ENCODE peak calls at places on chromosomes 6 and 20, in seven cellular contexts. V is A549, L is GM12878, K is tibial nerve, Q is ovary, E is transverse colon, C is suprapubic skin. Z is an unnamed sample.

GRCh38 chr20:57837208-57838035 is 127.6 kb upstream of the PMEPA1 start:
- DNase-seq in V (no peak), L (no peak), K (no peak), Q (no peak), E (no peak), C (no peak), Z (no peak)

GRCh38 chr6:107409942-107410341 is 49.4 kb downstream of the PDSS2 start:
- DNase-seq in V (no peak), L (no peak), K (no peak), Q (no peak), E (no peak), C (no peak), Z (no peak)

GRCh38 chr20:8215516-8215915 is 83.5 kb downstream of the PLCB1 start:
- DNase-seq in V (no peak), L (no peak), K (no peak), Q (no peak), E (no peak), C (no peak), Z (no peak)

GRCh38 chr20:5766085-5766764 is 16.0 kb downstream of the SHLD1 start:
- DNase-seq in V (no peak), L (no peak), K (no peak), Q (peak), E (no peak), C (no peak), Z (peak)

GRCh38 chr6:29912840-29913239 is 29.5 kb upstream of the HLA-A start:
- DNase-seq in V (no peak), L (no peak), K (no peak), Q (no peak), E (no peak), C (no peak), Z (no peak)

GRCh38 chr6:170445487-170445886 is 107.6 kb downstream of the PSMB1 start:
- DNase-seq in V (no peak), L (no peak), K (peak), Q (no peak), E (no peak), C (no peak), Z (no peak)

GRCh38 chr6:122726649-122727048 is 52.9 kb upstream of the FABP7 start:
- DNase-seq in V (peak), L (no peak), K (no peak), Q (no peak), E (no peak), C (no peak), Z (no peak)

GRCh38 chr20:1388706-1389483 is 4.0 kb downstream of the FKBP1A start:
- DNase-seq in V (no peak), L (no peak), K (no peak), Q (no peak), E (no peak), C (no peak), Z (no peak)

GRCh38 chr6:106976270-106976669 is 1.7 kb upstream of the CD24 start:
- DNase-seq in V (no peak), L (no peak), K (no peak), Q (no peak), E (peak), C (no peak), Z (no peak)

GRCh38 chr20:23255106-23255505 is 95.5 kb upstream of the NXT1 start:
- DNase-seq in V (no peak), L (no peak), K (no peak), Q (no peak), E (no peak), C (no peak), Z (no peak)

GRCh38 chr20:35599776-35600120 is 15.9 kb upstream of the SPAG4 start:
- DNase-seq in V (no peak), L (no peak), K (no peak), Q (no peak), E (no peak), C (no peak), Z (no peak)

GRCh38 chr20:45934046-45934586 is 367 bp upstream of the PCIF1 start:
- DNase-seq in V (peak), L (no peak), K (peak), Q (peak), E (peak), C (no peak), Z (peak)

GRCh38 chr6:140061422-140062041 is 687.1 kb upstream of the CITED2 start:
- DNase-seq in V (no peak), L (no peak), K (no peak), Q (no peak), E (no peak), C (no peak), Z (no peak)

GRCh38 chr6:139708342-139709199 is 334.1 kb upstream of the CITED2 start:
- DNase-seq in V (peak), L (no peak), K (no peak), Q (no peak), E (no peak), C (no peak), Z (no peak)

GRCh38 chr6:108260126-108260808 is 573 bp downstream of the SNX3 start:
- DNase-seq in V (peak), L (peak), K (peak), Q (no peak), E (peak), C (peak), Z (peak)

GRCh38 chr20:44342240-44342639 is 5.4 kb downstream of the R3HDML start:
- DNase-seq in V (no peak), L (no peak), K (no peak), Q (no peak), E (no peak), C (no peak), Z (no peak)

GRCh38 chr6:106163966-106164877 is 78.1 kb downstream of the PRDM1 start:
- DNase-seq in V (no peak), L (peak), K (peak), Q (no peak), E (peak), C (peak), Z (no peak)

GRCh38 chr6:27644528-27644927 is 171.6 kb upstream of the ZNF184 start:
- DNase-seq in V (no peak), L (no peak), K (no peak), Q (no peak), E (no peak), C (no peak), Z (no peak)

GRCh38 chr20:32004963-32005362 is 5.3 kb upstream of the CCM2L start:
- DNase-seq in V (peak), L (no peak), K (no peak), Q (no peak), E (no peak), C (no peak), Z (no peak)

GRCh38 chr6:161138545-161139303 is 135.1 kb downstream of the AGPAT4 start:
- DNase-seq in V (no peak), L (no peak), K (no peak), Q (no peak), E (no peak), C (no peak), Z (no peak)

GRCh38 chr20:41287327-41287726 is 30.2 kb downstream of the ZHX3 start:
- DNase-seq in V (no peak), L (no peak), K (no peak), Q (no peak), E (no peak), C (no peak), Z (no peak)

GRCh38 chr20:46970937-46971630 is 76.4 kb downstream of the EYA2 start:
- DNase-seq in V (peak), L (no peak), K (no peak), Q (no peak), E (no peak), C (no peak), Z (no peak)

GRCh38 chr6:140777780-140778179 is 1354.9 kb upstream of the GJE1 start:
- DNase-seq in V (no peak), L (no peak), K (no peak), Q (no peak), E (no peak), C (no peak), Z (no peak)

GRCh38 chr20:40006168-40006860 is 682.7 kb downstream of the MAFB start:
- DNase-seq in V (no peak), L (no peak), K (no peak), Q (no peak), E (no peak), C (no peak), Z (no peak)
- H3K27ac ChIP-seq in V (no peak), L (no peak), K (no peak), Q (no peak), E (no peak), C (no peak), Z (no peak)

GRCh38 chr6:167127785-167128531 is 5.1 kb downstream of the CCR6 start:
- DNase-seq in V (no peak), L (no peak), K (no peak), Q (no peak), E (no peak), C (no peak), Z (no peak)

GRCh38 chr6:167129159-167129558 is 6.3 kb downstream of the CCR6 start:
- DNase-seq in V (no peak), L (no peak), K (no peak), Q (no peak), E (no peak), C (no peak), Z (no peak)

GRCh38 chr6:167130008-167130677 is 7.2 kb downstream of the CCR6 start:
- DNase-seq in V (no peak), L (no peak), K (no peak), Q (no peak), E (no peak), C (no peak), Z (no peak)

GRCh38 chr6:167129588-167129987 is 6.7 kb downstream of the CCR6 start:
- DNase-seq in V (no peak), L (no peak), K (no peak), Q (no peak), E (no peak), C (no peak), Z (no peak)

DNA sequence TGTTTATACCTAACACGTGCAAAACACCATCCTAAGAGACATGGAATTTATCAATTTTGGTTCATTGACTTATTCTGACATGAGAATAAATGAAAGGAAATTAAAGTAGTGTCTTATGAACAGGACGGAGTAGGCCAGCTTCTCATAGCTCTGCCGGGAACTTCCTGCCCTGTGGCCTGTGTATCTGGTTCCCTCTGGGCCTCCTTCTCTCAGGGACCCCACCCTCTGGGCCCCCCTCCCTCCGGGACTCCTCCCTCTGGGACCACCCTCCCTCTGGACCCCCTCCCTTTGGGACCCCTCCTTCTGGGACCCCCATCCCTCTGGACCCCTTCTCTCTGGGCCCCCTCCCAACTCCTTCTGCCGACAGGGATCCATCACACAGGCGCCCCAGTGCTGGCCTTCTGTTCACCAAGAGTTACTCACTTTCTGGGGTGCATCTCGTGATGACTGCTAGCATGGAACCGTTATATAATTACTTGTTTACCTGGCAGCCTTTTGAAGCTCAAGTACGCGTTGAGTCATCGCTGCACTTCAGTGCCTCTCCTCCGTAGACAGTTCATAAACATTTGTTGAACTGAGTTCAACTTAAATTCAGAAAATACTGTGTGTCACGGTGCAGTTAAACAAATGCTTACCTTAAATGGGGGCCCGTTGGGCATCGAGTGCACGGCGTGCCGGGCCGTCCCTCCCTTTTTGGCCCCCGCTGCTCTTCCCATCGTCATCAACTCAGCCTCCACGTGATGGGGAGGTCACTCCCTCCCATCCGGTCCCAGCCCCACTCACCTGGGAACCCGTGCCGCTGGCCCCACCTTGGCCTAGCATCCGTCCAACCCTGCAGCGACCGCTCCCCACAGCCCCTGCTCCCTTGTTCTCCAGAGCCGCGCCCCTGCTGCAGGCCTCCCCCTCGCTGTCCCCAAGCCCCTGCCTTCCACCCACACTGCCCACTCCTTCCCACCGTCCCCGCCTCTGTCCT is 8.1 kb downstream of the CCR6 start:
- DNase-seq in V (no peak), L (no peak), K (no peak), Q (no peak), E (no peak), C (no peak), Z (no peak)
- TF ChIP-seq EP300 in V (no peak), L (peak), K (no peak), Q (no peak), E (no peak), C (no peak), Z (no peak)

GRCh38 chr6:53111865-53112264 is 36.8 kb downstream of the GCM1 start:
- DNase-seq in V (no peak), L (no peak), K (no peak), Q (no peak), E (no peak), C (no peak), Z (no peak)

GRCh38 chr6:53115113-53115512 is 33.5 kb downstream of the GCM1 start:
- DNase-seq in V (no peak), L (no peak), K (no peak), Q (no peak), E (no peak), C (no peak), Z (no peak)

GRCh38 chr6:53112404-53112803 is 36.2 kb downstream of the GCM1 start:
- DNase-seq in V (peak), L (no peak), K (no peak), Q (no peak), E (peak), C (no peak), Z (peak)

GRCh38 chr6:53113742-53114141 is 34.9 kb downstream of the GCM1 start:
- DNase-seq in V (no peak), L (no peak), K (no peak), Q (no peak), E (no peak), C (no peak), Z (no peak)

GRCh38 chr6:53112871-53113270 is 35.8 kb downstream of the GCM1 start:
- DNase-seq in V (no peak), L (no peak), K (no peak), Q (no peak), E (no peak), C (no peak), Z (peak)
- H3K27ac ChIP-seq in V (no peak), L (no peak), K (no peak), Q (no peak), E (no peak), C (peak), Z (peak)

GRCh38 chr6:157380458-157380778 is 572 bp upstream of the ZDHHC14 start:
- DNase-seq in V (no peak), L (no peak), K (no peak), Q (no peak), E (no peak), C (no peak), Z (no peak)

GRCh38 chr6:157380779-157381561 is at the start of gene ZDHHC14:
- DNase-seq in V (peak), L (peak), K (peak), Q (peak), E (peak), C (peak), Z (peak)

GRCh38 chr6:157381631-157382621 is 936 bp downstream of the ZDHHC14 start:
- DNase-seq in V (peak), L (no peak), K (peak), Q (peak), E (peak), C (peak), Z (peak)

GRCh38 chr6:157376706-157377230 is 4.2 kb upstream of the ZDHHC14 start:
- DNase-seq in V (no peak), L (no peak), K (no peak), Q (no peak), E (no peak), C (no peak), Z (no peak)

DNA sequence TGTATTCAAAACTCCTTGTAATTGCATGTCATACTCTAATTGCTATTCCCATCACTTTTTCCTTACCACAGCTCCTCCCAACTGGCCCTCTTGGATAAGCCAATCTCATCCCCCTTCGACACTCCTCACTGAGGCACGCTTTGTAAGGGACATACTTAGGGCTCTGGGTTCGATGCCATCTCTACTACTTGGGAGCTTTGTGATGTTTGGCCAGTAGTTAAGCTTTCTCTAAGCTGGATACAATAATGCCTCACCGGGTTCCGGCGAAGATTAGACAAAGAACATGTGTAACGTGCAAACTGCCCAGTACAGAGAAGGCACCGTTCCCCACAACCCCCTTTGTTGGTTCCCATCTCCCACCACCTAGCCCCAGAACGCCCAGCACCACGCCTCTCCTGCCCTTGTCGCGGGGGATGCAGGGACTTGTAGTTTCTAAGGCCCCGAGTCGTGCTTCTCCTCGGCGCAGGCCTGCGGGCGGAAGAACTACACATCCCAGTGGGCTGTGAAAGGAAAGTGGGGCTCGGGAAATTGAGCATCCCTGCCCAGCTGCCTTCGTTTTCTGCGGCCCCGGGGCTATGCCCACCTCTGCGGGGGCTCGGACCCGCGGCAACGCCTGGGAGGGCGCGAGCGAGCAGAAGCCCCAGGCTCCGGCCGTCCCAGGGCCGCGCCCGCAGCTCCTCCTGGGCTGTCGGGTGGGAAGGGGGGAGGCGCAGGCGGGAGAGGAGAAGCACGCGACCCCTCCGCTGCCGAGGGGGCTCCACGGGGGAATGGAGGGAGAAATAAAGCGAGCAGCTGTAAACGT is 1.1 kb upstream of the ZDHHC14 start:
- DNase-seq in V (peak), L (peak), K (peak), Q (peak), E (peak), C (peak), Z (peak)
- TF ChIP-seq EP300 in V (no peak), L (no peak), K (no peak), Q (no peak), E (no peak), C (no peak), Z (no peak)

GRCh38 chr6:149044394-149044965 is 273.0 kb upstream of the TAB2 start:
- DNase-seq in V (no peak), L (no peak), K (no peak), Q (no peak), E (no peak), C (no peak), Z (no peak)
- H3K27ac ChIP-seq in V (no peak), L (no peak), K (no peak), Q (no peak), E (no peak), C (no peak), Z (no peak)

DNA sequence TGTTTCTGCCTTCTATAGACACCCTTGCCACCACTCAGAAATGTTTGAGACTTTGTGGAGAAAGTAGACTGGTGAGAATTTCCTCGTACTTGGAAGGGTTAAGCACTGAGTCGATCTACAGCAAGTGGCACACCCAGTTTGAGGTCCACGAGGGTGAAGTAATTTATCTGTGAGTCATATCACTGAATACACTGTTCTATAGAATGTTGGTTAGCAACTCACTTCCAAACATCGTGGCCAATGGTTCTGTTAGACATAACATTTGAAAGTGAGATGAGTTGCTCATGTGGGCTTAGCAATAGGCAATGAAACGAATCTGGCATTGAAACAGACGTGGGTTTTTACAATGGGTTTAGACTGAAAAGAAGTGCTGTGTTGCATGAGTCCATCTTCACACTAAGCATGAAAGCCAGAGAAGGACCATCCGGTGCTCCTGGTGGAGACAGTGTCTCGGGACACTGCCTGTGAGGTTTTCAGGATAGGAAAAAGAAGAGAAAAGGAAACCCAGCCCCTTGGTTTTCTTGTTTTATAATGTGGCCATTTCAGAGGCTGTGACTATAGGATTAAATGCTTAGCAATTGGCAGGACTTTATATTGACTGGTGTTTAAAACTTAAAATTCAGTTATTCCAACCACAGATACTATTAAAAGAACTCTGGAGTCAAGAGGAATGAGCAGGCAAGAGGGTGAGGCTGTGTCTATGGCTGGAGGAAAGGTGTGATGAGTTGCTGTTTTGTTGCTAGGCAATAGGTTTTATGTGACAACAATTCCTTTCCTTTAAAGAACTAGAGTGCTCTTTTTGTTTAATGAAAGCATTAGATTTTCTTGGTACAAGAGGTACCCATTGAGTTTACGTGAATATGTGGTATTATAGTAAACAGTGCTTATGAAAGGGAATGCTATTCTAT is 31.0 kb upstream of the EZR start:
- DNase-seq in V (peak), L (no peak), K (no peak), Q (no peak), E (peak), C (no peak), Z (peak)
- TF ChIP-seq EP300 in V (peak), L (no peak), K (no peak), Q (no peak), E (peak), C (no peak), Z (no peak)

GRCh38 chr20:56759741-56760278 is 130.7 kb downstream of the TFAP2C start:
- DNase-seq in V (no peak), L (no peak), K (no peak), Q (no peak), E (no peak), C (no peak), Z (no peak)
- H3K27ac ChIP-seq in V (no peak), L (no peak), K (no peak), Q (no peak), E (no peak), C (no peak), Z (no peak)

GRCh38 chr6:33663028-33663427 is 41.9 kb downstream of the ITPR3 start:
- DNase-seq in V (no peak), L (no peak), K (no peak), Q (no peak), E (no peak), C (no peak), Z (no peak)

GRCh38 chr6:33662318-33662717 is 41.2 kb downstream of the ITPR3 start:
- DNase-seq in V (no peak), L (no peak), K (no peak), Q (no peak), E (no peak), C (no peak), Z (no peak)

GRCh38 chr6:33663727-33664449 is 42.8 kb downstream of the ITPR3 start:
- DNase-seq in V (no peak), L (no peak), K (no peak), Q (no peak), E (no peak), C (peak), Z (no peak)

GRCh38 chr6:33658982-33659689 is 38.0 kb downstream of the ITPR3 start:
- DNase-seq in V (no peak), L (no peak), K (no peak), Q (no peak), E (no peak), C (no peak), Z (no peak)

GRCh38 chr6:33661118-33661838 is 40.2 kb downstream of the ITPR3 start:
- DNase-seq in V (no peak), L (no peak), K (no peak), Q (no peak), E (no peak), C (no peak), Z (no peak)
- TF ChIP-seq EP300 in V (no peak), L (no peak), K (no peak), Q (no peak), E (no peak), C (no peak), Z (no peak)

GRCh38 chr6:169082093-169082492 is 171.6 kb downstream of the THBS2 start:
- DNase-seq in V (no peak), L (no peak), K (no peak), Q (no peak), E (no peak), C (no peak), Z (no peak)
- H3K27ac ChIP-seq in V (no peak), L (no peak), K (no peak), Q (no peak), E (no peak), C (no peak), Z (no peak)

Z was measured in stomach.